ENCODE peak calls at places on chromosomes 4 and X, in six cellular contexts. G is HEK293T, Q is mesothelial cell of epicardium, V is Right ventricle myocardium superior, F is Calu3, R is EH. P is an unnamed sample.

GRCh38 chr4:139655116-139655515 is 10.5 kb upstream of the MGST2 start:
- DNase-seq in G (no peak), Q (no peak), V (no peak), F (no peak), R (peak), P (no peak)

GRCh38 chrX:19152762-19153161 is 30.5 kb upstream of the ADGRG2 start:
- DNase-seq in G (no peak), Q (no peak), V (no peak), F (no peak), R (no peak), P (peak)

GRCh38 chrX:78989349-78989748 is 44.2 kb downstream of the P2RY10 start:
- DNase-seq in G (no peak), Q (no peak), V (no peak), F (no peak), R (no peak), P (no peak)

GRCh38 chr4:76960014-76960413 is 10.5 kb downstream of the SEPTIN11 start:
- DNase-seq in G (no peak), Q (no peak), V (no peak), F (no peak), R (no peak), P (no peak)

GRCh38 chrX:9807355-9808182 is 21.3 kb downstream of the SHROOM2 start:
- DNase-seq in G (no peak), Q (no peak), V (no peak), F (no peak), R (no peak), P (no peak)

GRCh38 chrX:107537815-107538214 is 88.4 kb downstream of the FRMPD3 start:
- DNase-seq in G (peak), Q (no peak), V (no peak), F (peak), R (peak), P (no peak)

GRCh38 chrX:153636716-153637115 is 10.3 kb upstream of the DUSP9 start:
- DNase-seq in G (no peak), Q (no peak), V (no peak), F (no peak), R (no peak), P (no peak)

GRCh38 chr4:85778809-85779124 is 303.8 kb downstream of the ARHGAP24 start:
- DNase-seq in G (no peak), Q (no peak), V (no peak), F (no peak), R (peak), P (no peak)

GRCh38 chr4:85784348-85784747 is 309.4 kb downstream of the ARHGAP24 start:
- DNase-seq in G (no peak), Q (no peak), V (no peak), F (no peak), R (peak), P (no peak)

GRCh38 chrX:57417827-57418226 is 131.3 kb downstream of the FAAH2 start:
- DNase-seq in G (no peak), Q (no peak), V (no peak), F (peak), R (no peak), P (no peak)

GRCh38 chr4:177313263-177313662 is 3.6 kb downstream of the NEIL3 start:
- DNase-seq in G (no peak), Q (no peak), V (no peak), F (no peak), R (peak), P (no peak)

GRCh38 chr4:73705056-73705432 is 35.3 kb upstream of the CXCL8 start:
- DNase-seq in G (no peak), Q (no peak), V (no peak), F (no peak), R (peak), P (peak)

GRCh38 chr4:101763576-101763975 is 27.0 kb upstream of the BANK1 start:
- DNase-seq in G (no peak), Q (no peak), V (no peak), F (no peak), R (no peak), P (no peak)